ENCODE peak calls at places on chromosomes 11 and 22, in five cellular contexts. D is stimulated activated CD4-positive, alpha-beta T cell treated with anti-CD3 and anti-CD28 coated beads, Interleukin-12 subunit alpha, Interleukin-12 subunit beta, amount 100 ng/mL, for 48 hours; U is activated T-cell treated with anti-CD3 and anti-CD28 coated beads, Interleukin-2, amount 50 U/mL, for 4 hours; N is KG1; R is AG10803. V is an unnamed sample.
A peak's percentile ranks its signal among the peaks of the same experiment; 100 is the strongest.

GRCh38 chr11:31850365-31850764 is 39.2 kb upstream of the PAX6 start:
- DNase-seq in N (no peak), R (no peak), U (no peak), D (no peak), V (no peak)

GRCh38 chr22:23104109-23104971 is 34.0 kb downstream of the GNAZ start:
- DNase-seq in D (no peak), N (no peak), U (no peak), R (no peak), V (no peak)

GRCh38 chr11:28464252-28464867 is 356.2 kb downstream of the METTL15 start:
- DNase-seq in D (no peak), U (no peak), R (peak; percentile 68), N (no peak), V (no peak)

GRCh38 chr11:86141645-86142569 is 73.0 kb upstream of the PICALM start:
- DNase-seq in N (peak; percentile 29), U (no peak), R (peak; percentile 42), D (no peak), V (no peak)

GRCh38 chr11:13352711-13353110 is 75.1 kb downstream of the BMAL1 start:
- DNase-seq in N (no peak), D (no peak), U (no peak), R (no peak), V (no peak)

GRCh38 chr11:34650528-34650927 is 29.6 kb downstream of the EHF start:
- DNase-seq in U (peak; percentile 64), N (peak; percentile 81), D (peak; percentile 83), R (no peak), V (no peak)

GRCh38 chr22:44391026-44391425 is 78.3 kb upstream of the SHISAL1 start:
- DNase-seq in D (no peak), N (no peak), R (no peak), U (no peak), V (no peak)

GRCh38 chr11:35815556-35816315 is 128.1 kb upstream of the LDLRAD3 start:
- DNase-seq in R (peak; percentile 73), N (no peak), U (no peak), D (no peak), V (no peak)

GRCh38 chr11:46237248-46238077 is 40.0 kb upstream of the CREB3L1 start:
- DNase-seq in R (peak; percentile 80), U (peak; percentile 40), D (peak; percentile 47), N (no peak), V (peak; percentile 94)